ENCODE peak calls at places on chromosomes 3 and 15, in six cellular contexts. One of them, this sample, is unnamed.

GRCh38 chr15:93900476-93901400 is 330.6 kb upstream of the MCTP2 start:
- DNase-seq in mesothelial cell of epicardium: no peak
- DNase-seq in cardiac muscle cell: no peak
- DNase-seq in kidney epithelial cell: no peak
- DNase-seq in cardiac fibroblast: no peak
- DNase-seq in WTC11: peak; percentile 40
- DNase-seq in this sample: no peak

GRCh38 chr3:57974796-57975388 is 33.3 kb upstream of the FLNB start:
- DNase-seq in kidney epithelial cell: peak; percentile 84
- DNase-seq in cardiac muscle cell: peak; percentile 95
- DNase-seq in cardiac fibroblast: peak; percentile 93
- DNase-seq in WTC11: no peak
- DNase-seq in mesothelial cell of epicardium: no peak
- DNase-seq in this sample: no peak

GRCh38 chr3:46959169-46959515 is 17.4 kb downstream of the CCDC12 start:
- DNase-seq in cardiac fibroblast: no peak
- DNase-seq in mesothelial cell of epicardium: no peak
- DNase-seq in kidney epithelial cell: no peak
- DNase-seq in WTC11: no peak
- DNase-seq in cardiac muscle cell: no peak
- DNase-seq in this sample: no peak

GRCh38 chr3:64445318-64446300 is 220.3 kb upstream of the PRICKLE2 start:
- DNase-seq in cardiac fibroblast: no peak
- DNase-seq in WTC11: peak; percentile 83
- DNase-seq in mesothelial cell of epicardium: peak; percentile 67
- DNase-seq in kidney epithelial cell: no peak
- DNase-seq in cardiac muscle cell: peak; percentile 67
- DNase-seq in this sample: peak; percentile 61

GRCh38 chr15:40092416-40093223 is 16.1 kb downstream of the BMF start:
- DNase-seq in kidney epithelial cell: no peak
- DNase-seq in cardiac muscle cell: peak; percentile 86
- DNase-seq in WTC11: no peak
- DNase-seq in mesothelial cell of epicardium: no peak
- DNase-seq in cardiac fibroblast: peak; percentile 19
- DNase-seq in this sample: no peak

GRCh38 chr15:96625251-96625650 is 294.8 kb downstream of the NR2F2 start:
- DNase-seq in WTC11: no peak
- DNase-seq in kidney epithelial cell: no peak
- DNase-seq in cardiac fibroblast: peak; percentile 14
- DNase-seq in cardiac muscle cell: peak; percentile 3
- DNase-seq in mesothelial cell of epicardium: no peak
- DNase-seq in this sample: no peak

GRCh38 chr3:18098960-18099587 is 326.1 kb downstream of the SATB1 start:
- DNase-seq in cardiac fibroblast: peak; percentile 90
- DNase-seq in WTC11: no peak
- DNase-seq in kidney epithelial cell: peak; percentile 92
- DNase-seq in mesothelial cell of epicardium: no peak
- DNase-seq in cardiac muscle cell: peak; percentile 54
- DNase-seq in this sample: no peak

GRCh38 chr15:83323296-83323711 is 38.8 kb upstream of the BNC1 start:
- DNase-seq in kidney epithelial cell: peak; percentile 100
- DNase-seq in WTC11: no peak
- DNase-seq in cardiac muscle cell: peak; percentile 93
- DNase-seq in mesothelial cell of epicardium: no peak
- DNase-seq in cardiac fibroblast: peak; percentile 93
- DNase-seq in this sample: no peak

GRCh38 chr15:76059320-76060097 is at the start of gene TMEM266:
- DNase-seq in mesothelial cell of epicardium: peak; percentile 70
- DNase-seq in kidney epithelial cell: no peak
- DNase-seq in WTC11: peak; percentile 77
- DNase-seq in cardiac muscle cell: peak; percentile 20
- DNase-seq in cardiac fibroblast: no peak
- DNase-seq in this sample: peak; percentile 47

GRCh38 chr3:117193390-117193789 is 483.8 kb downstream of the TUSC7 start:
- DNase-seq in cardiac muscle cell: no peak
- DNase-seq in WTC11: no peak
- DNase-seq in mesothelial cell of epicardium: no peak
- DNase-seq in kidney epithelial cell: no peak
- DNase-seq in cardiac fibroblast: peak; percentile 10
- DNase-seq in this sample: no peak

GRCh38 chr15:78092111-78093041 is at the start of gene SH2D7:
- DNase-seq in mesothelial cell of epicardium: no peak
- DNase-seq in kidney epithelial cell: no peak
- DNase-seq in cardiac fibroblast: no peak
- DNase-seq in cardiac muscle cell: peak; percentile 17
- DNase-seq in WTC11: no peak
- DNase-seq in this sample: no peak

GRCh38 chr15:70257573-70258220 is 160.0 kb upstream of the TLE3 start:
- DNase-seq in kidney epithelial cell: no peak
- DNase-seq in WTC11: no peak
- DNase-seq in cardiac fibroblast: no peak
- DNase-seq in mesothelial cell of epicardium: no peak
- DNase-seq in cardiac muscle cell: no peak
- DNase-seq in this sample: no peak

GRCh38 chr15:70259640-70260066 is 161.9 kb upstream of the TLE3 start:
- DNase-seq in cardiac muscle cell: peak; percentile 19
- DNase-seq in WTC11: peak; percentile 45
- DNase-seq in kidney epithelial cell: no peak
- DNase-seq in cardiac fibroblast: no peak
- DNase-seq in mesothelial cell of epicardium: no peak
- DNase-seq in this sample: no peak

GRCh38 chr15:70258369-70259029 is 160.8 kb upstream of the TLE3 start:
- DNase-seq in cardiac muscle cell: peak; percentile 21
- DNase-seq in cardiac fibroblast: no peak
- DNase-seq in kidney epithelial cell: no peak
- DNase-seq in WTC11: no peak
- DNase-seq in mesothelial cell of epicardium: no peak
- DNase-seq in this sample: no peak

GRCh38 chr15:70259030-70259424 is 161.3 kb upstream of the TLE3 start:
- DNase-seq in WTC11: no peak
- DNase-seq in cardiac fibroblast: peak; percentile 45
- DNase-seq in kidney epithelial cell: no peak
- DNase-seq in mesothelial cell of epicardium: no peak
- DNase-seq in cardiac muscle cell: peak; percentile 76
- DNase-seq in this sample: no peak

DNA sequence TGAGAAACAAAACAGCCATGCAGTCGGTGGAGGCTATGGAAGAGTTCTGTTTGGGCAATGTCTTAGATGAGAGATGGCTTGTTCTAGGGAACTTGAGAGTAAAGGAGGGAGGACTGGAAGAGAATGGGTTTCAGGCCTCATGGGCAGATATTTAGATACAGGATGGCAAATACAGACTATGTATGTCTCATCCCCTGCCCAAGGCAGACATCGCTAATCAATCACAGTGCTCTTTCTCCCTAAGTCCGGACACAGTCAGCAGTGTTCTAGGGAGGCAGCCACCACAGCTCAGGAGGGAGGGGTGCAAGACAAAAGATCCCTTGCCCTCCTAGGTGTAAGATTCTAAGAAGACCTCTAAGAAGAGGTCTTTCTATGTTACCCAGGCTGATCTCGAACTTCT is 159.3 kb upstream of the TLE3 start:
- DNase-seq in mesothelial cell of epicardium: no peak
- DNase-seq in cardiac fibroblast: no peak
- DNase-seq in kidney epithelial cell: no peak
- DNase-seq in cardiac muscle cell: no peak
- DNase-seq in WTC11: no peak
- DNase-seq in this sample: no peak
- TF ChIP-seq CTCF in mesothelial cell of epicardium: no peak
- TF ChIP-seq CTCF in cardiac fibroblast: no peak
- TF ChIP-seq CTCF in kidney epithelial cell: no peak
- TF ChIP-seq CTCF in cardiac muscle cell: no peak
- TF ChIP-seq CTCF in WTC11: no peak
- TF ChIP-seq CTCF in this sample: no peak

DNA sequence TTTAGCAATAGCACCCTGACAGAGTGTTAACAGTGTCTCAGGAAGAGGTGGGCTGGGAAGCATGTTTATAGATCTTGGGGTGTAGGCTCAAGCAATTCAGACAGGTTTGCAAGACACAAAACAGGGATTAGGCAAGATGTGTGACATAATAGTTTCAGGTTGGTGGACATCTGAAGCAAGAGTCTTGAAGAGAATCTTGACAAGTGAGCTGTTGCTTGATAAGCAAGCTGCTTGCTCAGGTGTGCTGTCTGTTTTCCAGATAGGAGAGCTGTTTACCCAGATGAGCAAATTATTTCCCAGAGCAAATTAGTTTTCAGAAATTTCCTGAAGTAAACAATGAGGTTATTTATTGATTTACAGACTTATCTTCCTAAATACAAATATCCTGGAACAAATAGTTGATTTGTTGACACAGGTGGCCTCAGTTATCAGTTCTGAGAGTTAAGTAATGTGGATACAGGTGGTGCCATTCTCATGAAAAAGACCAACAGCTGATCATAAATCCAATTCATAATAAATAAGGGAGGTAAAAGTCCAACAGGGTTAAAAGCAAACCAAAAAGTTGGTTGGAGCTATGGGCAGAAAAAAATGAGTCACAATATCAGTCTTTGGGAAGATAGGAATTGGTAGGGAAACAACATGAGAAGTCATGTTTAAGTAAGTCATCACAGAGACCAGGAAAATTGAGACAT is 437.3 kb downstream of the TBL1XR1 start:
- DNase-seq in cardiac muscle cell: no peak
- DNase-seq in WTC11: no peak
- DNase-seq in cardiac fibroblast: no peak
- DNase-seq in kidney epithelial cell: no peak
- DNase-seq in mesothelial cell of epicardium: no peak
- DNase-seq in this sample: no peak
- TF ChIP-seq CTCF in cardiac muscle cell: no peak
- TF ChIP-seq CTCF in WTC11: no peak
- TF ChIP-seq CTCF in cardiac fibroblast: no peak
- TF ChIP-seq CTCF in kidney epithelial cell: no peak
- TF ChIP-seq CTCF in mesothelial cell of epicardium: no peak
- TF ChIP-seq CTCF in this sample: no peak

GRCh38 chr15:85615930-85616329 is 178.8 kb downstream of the KLHL25 start:
- DNase-seq in cardiac fibroblast: peak; percentile 66
- DNase-seq in kidney epithelial cell: no peak
- DNase-seq in mesothelial cell of epicardium: no peak
- DNase-seq in WTC11: peak; percentile 20
- DNase-seq in cardiac muscle cell: peak; percentile 71
- DNase-seq in this sample: no peak
- TF ChIP-seq CTCF in cardiac fibroblast: peak; percentile 55
- TF ChIP-seq CTCF in kidney epithelial cell: peak; percentile 52
- TF ChIP-seq CTCF in mesothelial cell of epicardium: no peak
- TF ChIP-seq CTCF in WTC11: no peak
- TF ChIP-seq CTCF in cardiac muscle cell: peak; percentile 68
- TF ChIP-seq CTCF in this sample: peak; percentile 57

GRCh38 chr3:134313839-134314587 is 60.2 kb downstream of the AMOTL2 start:
- DNase-seq in mesothelial cell of epicardium: no peak
- DNase-seq in cardiac fibroblast: peak; percentile 49
- DNase-seq in cardiac muscle cell: no peak
- DNase-seq in WTC11: no peak
- DNase-seq in kidney epithelial cell: no peak
- DNase-seq in this sample: no peak

GRCh38 chr3:134312873-134313838 is 61.1 kb downstream of the AMOTL2 start:
- DNase-seq in cardiac muscle cell: peak; percentile 89
- DNase-seq in WTC11: peak; percentile 85
- DNase-seq in kidney epithelial cell: no peak
- DNase-seq in mesothelial cell of epicardium: peak; percentile 73
- DNase-seq in cardiac fibroblast: peak; percentile 80
- DNase-seq in this sample: peak; percentile 44

GRCh38 chr3:134311693-134312071 is 61.0 kb upstream of the RYK start:
- DNase-seq in kidney epithelial cell: no peak
- DNase-seq in cardiac fibroblast: no peak
- DNase-seq in WTC11: no peak
- DNase-seq in mesothelial cell of epicardium: no peak
- DNase-seq in cardiac muscle cell: no peak
- DNase-seq in this sample: no peak

GRCh38 chr3:134311265-134311664 is 60.6 kb upstream of the RYK start:
- DNase-seq in WTC11: no peak
- DNase-seq in cardiac fibroblast: peak; percentile 73
- DNase-seq in mesothelial cell of epicardium: no peak
- DNase-seq in cardiac muscle cell: no peak
- DNase-seq in kidney epithelial cell: no peak
- DNase-seq in this sample: no peak

DNA sequence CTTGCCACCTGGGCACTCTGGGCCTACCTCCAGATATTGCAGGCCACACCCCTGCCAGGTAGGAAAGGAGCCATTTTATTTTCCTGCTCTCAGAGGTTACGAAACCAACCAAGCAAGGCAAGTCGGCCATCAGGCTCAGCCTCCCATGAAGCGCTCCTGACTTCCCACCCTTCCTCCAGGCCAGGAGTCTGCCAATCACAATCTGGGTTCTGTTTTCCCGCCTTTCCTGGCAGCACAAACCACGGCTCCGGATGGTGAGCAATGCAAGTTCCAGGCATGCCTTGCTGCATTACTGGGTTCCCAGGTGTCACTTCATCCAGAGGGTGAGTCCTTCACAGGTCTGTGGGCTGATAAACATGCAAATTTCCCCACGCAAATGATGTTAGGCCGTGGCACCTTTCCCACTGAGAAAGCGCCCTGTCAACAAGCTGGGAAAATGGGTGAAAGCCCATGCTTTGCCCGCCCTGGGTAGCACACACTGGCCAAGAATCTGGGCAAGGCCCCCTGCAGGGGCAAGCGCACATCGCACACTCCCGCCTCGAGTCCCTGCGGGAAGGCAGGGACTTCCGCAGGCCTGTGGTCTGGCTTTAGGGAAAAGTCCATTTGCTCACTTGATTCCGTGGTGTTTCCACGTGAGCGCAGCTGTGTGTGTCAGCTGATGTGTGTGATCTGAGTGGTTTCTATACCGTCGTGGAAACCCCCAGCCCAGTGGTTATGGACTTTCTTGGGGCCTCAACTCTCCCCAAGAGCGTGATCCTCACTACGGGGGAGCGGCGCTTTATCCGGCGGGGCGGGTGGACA is 61.6 kb upstream of the RYK start:
- DNase-seq in cardiac fibroblast: peak; percentile 79
- DNase-seq in cardiac muscle cell: peak; percentile 75
- DNase-seq in mesothelial cell of epicardium: no peak
- DNase-seq in kidney epithelial cell: no peak
- DNase-seq in WTC11: peak; percentile 55
- DNase-seq in this sample: no peak
- TF ChIP-seq CTCF in cardiac fibroblast: peak; percentile 39
- TF ChIP-seq CTCF in cardiac muscle cell: peak; percentile 40
- TF ChIP-seq CTCF in mesothelial cell of epicardium: peak; percentile 2
- TF ChIP-seq CTCF in kidney epithelial cell: peak; percentile 25
- TF ChIP-seq CTCF in WTC11: no peak
- TF ChIP-seq CTCF in this sample: no peak

GRCh38 chr3:130783629-130784028 is 37.0 kb upstream of the PIK3R4 start:
- DNase-seq in cardiac muscle cell: peak; percentile 80
- DNase-seq in WTC11: no peak
- DNase-seq in mesothelial cell of epicardium: no peak
- DNase-seq in cardiac fibroblast: no peak
- DNase-seq in kidney epithelial cell: no peak
- DNase-seq in this sample: no peak
- TF ChIP-seq CTCF in cardiac muscle cell: no peak
- TF ChIP-seq CTCF in WTC11: no peak
- TF ChIP-seq CTCF in mesothelial cell of epicardium: no peak
- TF ChIP-seq CTCF in cardiac fibroblast: no peak
- TF ChIP-seq CTCF in kidney epithelial cell: no peak
- TF ChIP-seq CTCF in this sample: no peak

GRCh38 chr3:151290673-151291072 is 12.3 kb upstream of the P2RY14 start:
- DNase-seq in mesothelial cell of epicardium: no peak
- DNase-seq in cardiac fibroblast: peak; percentile 70
- DNase-seq in cardiac muscle cell: peak; percentile 67
- DNase-seq in WTC11: no peak
- DNase-seq in kidney epithelial cell: no peak
- DNase-seq in this sample: no peak
- TF ChIP-seq CTCF in mesothelial cell of epicardium: no peak
- TF ChIP-seq CTCF in cardiac fibroblast: peak; percentile 58
- TF ChIP-seq CTCF in cardiac muscle cell: peak; percentile 49
- TF ChIP-seq CTCF in WTC11: no peak
- TF ChIP-seq CTCF in kidney epithelial cell: peak; percentile 42
- TF ChIP-seq CTCF in this sample: peak; percentile 65

This sample was measured in neural crest cell.